ENCODE peak calls at places on chromosome 7, in ten cellular contexts. Q is GM19239; M is skeletal muscle cell; Y is activated CD4-positive, alpha-beta T cell treated with anti-CD3 and anti-CD28 coated beads, Interleukin-2, amount 50 U/mL, for 24 hours; H is cardiac fibroblast; T is Ammon's horn; C is esophagus squamous epithelium; U is ecto neural progenitor cell; I is stimulated activated CD4-positive, alpha-beta T cell treated with anti-CD3 and anti-CD28 coated beads, TNF-alpha, amount 100 ng/mL, for 4 hours; L is GF-D8. N is an unnamed sample.

GRCh38 chr7:19798986-19799385 is 25.6 kb upstream of the TMEM196 start:
- DNase-seq in C (no peak), M (no peak), Y (no peak), U (no peak), T (no peak), Q (no peak), L (no peak), H (no peak), I (no peak), N (no peak)

GRCh38 chr7:116298055-116298454 is 87.7 kb downstream of the TES start:
- DNase-seq in H (no peak), Y (no peak), Q (no peak), M (no peak), I (no peak), T (no peak), C (no peak), L (no peak), U (no peak), N (no peak)

GRCh38 chr7:33040803-33041516 is 21.6 kb downstream of the NT5C3A start:
- DNase-seq in I (peak), U (no peak), Q (peak), C (peak), L (peak), T (no peak), H (peak), Y (no peak), M (no peak), N (no peak)

GRCh38 chr7:140061607-140061930 is 1.2 kb downstream of the PARP12 start:
- DNase-seq in I (no peak), T (no peak), U (no peak), L (no peak), H (no peak), Q (no peak), Y (no peak), M (no peak), C (no peak), N (no peak)

GRCh38 chr7:105982388-105982787 is 19.3 kb downstream of the CDHR3 start:
- DNase-seq in M (no peak), Y (no peak), I (no peak), T (no peak), L (no peak), C (no peak), U (no peak), Q (no peak), H (no peak), N (no peak)

GRCh38 chr7:7201583-7202374 is 19.4 kb downstream of the C1GALT1 start:
- DNase-seq in U (peak), I (peak), M (no peak), Q (peak), H (no peak), C (no peak), L (no peak), T (no peak), Y (no peak), N (no peak)

GRCh38 chr7:95608344-95609173 is 12.2 kb upstream of the PDK4 start:
- DNase-seq in I (no peak), C (peak), L (peak), M (peak), Q (peak), H (peak), T (peak), Y (no peak), U (peak), N (peak)

GRCh38 chr7:96169439-96169838 is 152.5 kb downstream of the SLC25A13 start:
- DNase-seq in H (peak), T (peak), M (no peak), U (no peak), I (no peak), L (no peak), C (no peak), Q (no peak), Y (no peak), N (no peak)

GRCh38 chr7:149625339-149625946 is 127.8 kb upstream of the ZNF746 start:
- DNase-seq in T (peak), L (peak), C (no peak), Y (peak), M (no peak), I (no peak), U (peak), Q (no peak), H (peak), N (peak)

GRCh38 chr7:98138679-98139078 is 32.0 kb downstream of the LMTK2 start:
- DNase-seq in Y (no peak), I (no peak), T (no peak), H (no peak), L (no peak), M (no peak), C (no peak), U (no peak), Q (no peak), N (no peak)

GRCh38 chr7:132394283-132395003 is 181.8 kb downstream of the PLXNA4 start:
- DNase-seq in Y (no peak), L (peak), M (no peak), T (no peak), C (no peak), H (no peak), U (no peak), I (peak), Q (no peak), N (no peak)

GRCh38 chr7:98199131-98199530 is 12.1 kb upstream of the BHLHA15 start:
- DNase-seq in C (no peak), I (no peak), L (no peak), T (no peak), Q (no peak), U (no peak), Y (no peak), H (no peak), M (no peak), N (no peak)

GRCh38 chr7:37694208-37695080 is 10.9 kb downstream of the GPR141 start:
- DNase-seq in L (peak), I (no peak), Q (no peak), U (peak), H (no peak), C (no peak), T (peak), Y (no peak), M (no peak), N (no peak)

GRCh38 chr7:69906309-69906995 is 308.2 kb downstream of the AUTS2 start:
- DNase-seq in M (no peak), Q (no peak), C (no peak), L (no peak), T (peak), Y (no peak), U (no peak), I (no peak), H (peak), N (no peak)

GRCh38 chr7:106611911-106612310 is 49.0 kb downstream of the CCDC71L start:
- DNase-seq in H (no peak), I (no peak), L (no peak), C (no peak), T (no peak), M (no peak), Q (no peak), U (no peak), Y (no peak), N (no peak)

GRCh38 chr7:76086070-76086469 is 38.2 kb downstream of the MDH2 start:
- DNase-seq in C (no peak), H (no peak), Q (no peak), T (no peak), M (no peak), U (no peak), L (no peak), Y (no peak), I (no peak), N (no peak)

GRCh38 chr7:5695709-5696345 is 85.6 kb downstream of the RNF216 start:
- DNase-seq in C (no peak), T (peak), U (no peak), M (peak), Y (no peak), L (peak), H (peak), I (no peak), Q (no peak), N (no peak)

GRCh38 chr7:33632840-33633239 is 272.5 kb upstream of the BMPER start:
- DNase-seq in T (no peak), Q (no peak), C (no peak), U (peak), M (no peak), L (no peak), Y (no peak), H (no peak), I (no peak), N (no peak)

GRCh38 chr7:20064974-20065862 is 152.0 kb downstream of the MACC1 start:
- DNase-seq in Q (peak), T (no peak), H (peak), L (no peak), U (no peak), C (no peak), I (no peak), Y (no peak), M (peak), N (no peak)

GRCh38 chr7:148084138-148084537 is 506.4 kb upstream of the C7orf33 start:
- DNase-seq in I (no peak), H (peak), L (peak), Y (no peak), T (peak), U (peak), M (peak), Q (no peak), C (no peak), N (peak)

GRCh38 chr7:1455241-1455939 is 3.9 kb downstream of the MICALL2 start:
- DNase-seq in H (no peak), Q (no peak), M (no peak), U (no peak), Y (no peak), C (no peak), L (no peak), I (no peak), T (no peak), N (no peak)

GRCh38 chr7:39433550-39433949 is 132.7 kb upstream of the YAE1 start:
- DNase-seq in M (no peak), Y (no peak), C (no peak), L (peak), I (no peak), T (no peak), H (no peak), Q (no peak), U (no peak), N (no peak)

GRCh38 chr7:149355390-149356048 is 93.5 kb downstream of the ZNF783 start:
- DNase-seq in C (no peak), I (no peak), M (no peak), L (no peak), U (no peak), Y (no peak), H (no peak), T (no peak), Q (no peak), N (no peak)

GRCh38 chr7:74002474-74003017 is 25.4 kb upstream of the ELN start:
- DNase-seq in M (no peak), H (peak), C (no peak), L (peak), Q (no peak), T (no peak), U (no peak), I (no peak), Y (no peak), N (no peak)

GRCh38 chr7:18357691-18358090 is 137.9 kb upstream of the HDAC9 start:
- DNase-seq in H (no peak), Y (no peak), I (no peak), T (no peak), C (no peak), L (no peak), M (no peak), U (no peak), Q (no peak), N (no peak)

GRCh38 chr7:151454306-151454705 is 14.4 kb upstream of the CRYGN start:
- DNase-seq in C (no peak), Y (no peak), T (no peak), M (no peak), H (no peak), Q (no peak), L (no peak), U (peak), I (no peak), N (no peak)

GRCh38 chr7:108249458-108249857 is 119.3 kb upstream of the LAMB4 start:
- DNase-seq in Q (no peak), L (no peak), U (no peak), Y (no peak), I (no peak), M (no peak), C (no peak), T (no peak), H (no peak), N (no peak)

GRCh38 chr7:159125104-159125943 is 19.3 kb downstream of the VIPR2 start:
- DNase-seq in I (no peak), U (no peak), M (no peak), C (no peak), H (no peak), Q (no peak), L (no peak), T (no peak), Y (no peak), N (no peak)

GRCh38 chr7:47602272-47603004 is 20.5 kb upstream of the TNS3 start:
- DNase-seq in C (no peak), M (no peak), Y (no peak), I (no peak), U (no peak), T (no peak), H (no peak), L (no peak), Q (no peak), N (no peak)

GRCh38 chr7:84336303-84336702 is 141.7 kb upstream of the SEMA3A start:
- DNase-seq in C (no peak), I (no peak), U (no peak), T (no peak), Y (no peak), H (peak), M (peak), Q (no peak), L (no peak), N (no peak)

GRCh38 chr7:31271641-31272405 is 68.7 kb downstream of the NEUROD6 start:
- DNase-seq in U (no peak), L (no peak), T (no peak), I (no peak), M (no peak), Q (no peak), Y (no peak), C (no peak), H (no peak), N (no peak)

N was measured in neural crest cell.